ENCODE peak calls at places on chromosomes 11 and 22, in seven cellular contexts. One of them, this sample, is unnamed.

GRCh38 chr11:129117595-129118350 is 74.4 kb downstream of the ARHGAP32 start:
- DNase-seq in HEK293T: peak; percentile 59
- DNase-seq in HS-5: peak; percentile 32
- DNase-seq in activated CD8-positive, alpha-beta memory T cell treated with anti-CD3 and anti-CD28 coated beads, Interleukin-2, amount 50 U/mL, for 4 hours: peak; percentile 35
- DNase-seq in Right ventricle myocardium superior: no peak
- DNase-seq in non-pigmented ciliary epithelial cell: peak; percentile 42
- DNase-seq in mesothelial cell of epicardium: no peak
- DNase-seq in this sample: peak; percentile 64

GRCh38 chr11:110711776-110712642 is at the start of gene ARHGAP20:
- DNase-seq in HEK293T: peak; percentile 85
- DNase-seq in HS-5: no peak
- DNase-seq in activated CD8-positive, alpha-beta memory T cell treated with anti-CD3 and anti-CD28 coated beads, Interleukin-2, amount 50 U/mL, for 4 hours: peak; percentile 42
- DNase-seq in Right ventricle myocardium superior: peak; percentile 77
- DNase-seq in non-pigmented ciliary epithelial cell: no peak
- DNase-seq in mesothelial cell of epicardium: peak; percentile 56
- DNase-seq in this sample: no peak

GRCh38 chr22:39593061-39593930 is 22.7 kb downstream of the CACNA1I start:
- DNase-seq in HEK293T: no peak
- DNase-seq in HS-5: no peak
- DNase-seq in activated CD8-positive, alpha-beta memory T cell treated with anti-CD3 and anti-CD28 coated beads, Interleukin-2, amount 50 U/mL, for 4 hours: no peak
- DNase-seq in Right ventricle myocardium superior: no peak
- DNase-seq in non-pigmented ciliary epithelial cell: no peak
- DNase-seq in mesothelial cell of epicardium: no peak
- DNase-seq in this sample: no peak

GRCh38 chr11:82994615-82995014 is 77.1 kb downstream of the RAB30 start:
- DNase-seq in HEK293T: no peak
- DNase-seq in HS-5: no peak
- DNase-seq in activated CD8-positive, alpha-beta memory T cell treated with anti-CD3 and anti-CD28 coated beads, Interleukin-2, amount 50 U/mL, for 4 hours: no peak
- DNase-seq in Right ventricle myocardium superior: no peak
- DNase-seq in non-pigmented ciliary epithelial cell: no peak
- DNase-seq in mesothelial cell of epicardium: no peak
- DNase-seq in this sample: no peak

GRCh38 chr11:40130427-40130826 is 1329.0 kb downstream of the LRRC4C start:
- DNase-seq in HEK293T: no peak
- DNase-seq in HS-5: no peak
- DNase-seq in activated CD8-positive, alpha-beta memory T cell treated with anti-CD3 and anti-CD28 coated beads, Interleukin-2, amount 50 U/mL, for 4 hours: no peak
- DNase-seq in Right ventricle myocardium superior: no peak
- DNase-seq in non-pigmented ciliary epithelial cell: no peak
- DNase-seq in mesothelial cell of epicardium: no peak
- DNase-seq in this sample: no peak

GRCh38 chr11:106495046-106495445 is 417.6 kb downstream of the AASDHPPT start:
- DNase-seq in HEK293T: no peak
- DNase-seq in HS-5: peak; percentile 18
- DNase-seq in activated CD8-positive, alpha-beta memory T cell treated with anti-CD3 and anti-CD28 coated beads, Interleukin-2, amount 50 U/mL, for 4 hours: no peak
- DNase-seq in Right ventricle myocardium superior: no peak
- DNase-seq in non-pigmented ciliary epithelial cell: no peak
- DNase-seq in mesothelial cell of epicardium: no peak
- DNase-seq in this sample: no peak

GRCh38 chr11:61045271-61045670 is 57.0 kb upstream of the CD5 start:
- DNase-seq in HEK293T: no peak
- DNase-seq in HS-5: no peak
- DNase-seq in activated CD8-positive, alpha-beta memory T cell treated with anti-CD3 and anti-CD28 coated beads, Interleukin-2, amount 50 U/mL, for 4 hours: no peak
- DNase-seq in Right ventricle myocardium superior: no peak
- DNase-seq in non-pigmented ciliary epithelial cell: no peak
- DNase-seq in mesothelial cell of epicardium: no peak
- DNase-seq in this sample: no peak

GRCh38 chr11:18878211-18878610 is 61.0 kb downstream of the MRGPRX1 start:
- DNase-seq in HEK293T: no peak
- DNase-seq in HS-5: no peak
- DNase-seq in activated CD8-positive, alpha-beta memory T cell treated with anti-CD3 and anti-CD28 coated beads, Interleukin-2, amount 50 U/mL, for 4 hours: no peak
- DNase-seq in Right ventricle myocardium superior: no peak
- DNase-seq in non-pigmented ciliary epithelial cell: no peak
- DNase-seq in mesothelial cell of epicardium: no peak
- DNase-seq in this sample: no peak

GRCh38 chr11:36034572-36035331 is 90.9 kb downstream of the LDLRAD3 start:
- DNase-seq in HEK293T: no peak
- DNase-seq in HS-5: peak; percentile 71
- DNase-seq in activated CD8-positive, alpha-beta memory T cell treated with anti-CD3 and anti-CD28 coated beads, Interleukin-2, amount 50 U/mL, for 4 hours: no peak
- DNase-seq in Right ventricle myocardium superior: no peak
- DNase-seq in non-pigmented ciliary epithelial cell: peak; percentile 74
- DNase-seq in mesothelial cell of epicardium: no peak
- DNase-seq in this sample: peak; percentile 70

GRCh38 chr11:113806403-113806802 is 26.8 kb downstream of the CLDN25 start:
- DNase-seq in HEK293T: peak; percentile 57
- DNase-seq in HS-5: no peak
- DNase-seq in activated CD8-positive, alpha-beta memory T cell treated with anti-CD3 and anti-CD28 coated beads, Interleukin-2, amount 50 U/mL, for 4 hours: no peak
- DNase-seq in Right ventricle myocardium superior: no peak
- DNase-seq in non-pigmented ciliary epithelial cell: peak; percentile 2
- DNase-seq in mesothelial cell of epicardium: no peak
- DNase-seq in this sample: no peak

GRCh38 chr11:128624269-128625170 is 37.2 kb upstream of the ETS1 start:
- DNase-seq in HEK293T: no peak
- DNase-seq in HS-5: no peak
- DNase-seq in activated CD8-positive, alpha-beta memory T cell treated with anti-CD3 and anti-CD28 coated beads, Interleukin-2, amount 50 U/mL, for 4 hours: peak; percentile 52
- DNase-seq in Right ventricle myocardium superior: no peak
- DNase-seq in non-pigmented ciliary epithelial cell: no peak
- DNase-seq in mesothelial cell of epicardium: no peak
- DNase-seq in this sample: no peak

GRCh38 chr11:35791088-35791958 is 128.7 kb downstream of the TRIM44 start:
- DNase-seq in HEK293T: no peak
- DNase-seq in HS-5: no peak
- DNase-seq in activated CD8-positive, alpha-beta memory T cell treated with anti-CD3 and anti-CD28 coated beads, Interleukin-2, amount 50 U/mL, for 4 hours: no peak
- DNase-seq in Right ventricle myocardium superior: no peak
- DNase-seq in non-pigmented ciliary epithelial cell: no peak
- DNase-seq in mesothelial cell of epicardium: no peak
- DNase-seq in this sample: peak; percentile 16

GRCh38 chr22:36610056-36610455 is 81.1 kb upstream of the EIF3D start:
- DNase-seq in HEK293T: no peak
- DNase-seq in HS-5: no peak
- DNase-seq in activated CD8-positive, alpha-beta memory T cell treated with anti-CD3 and anti-CD28 coated beads, Interleukin-2, amount 50 U/mL, for 4 hours: no peak
- DNase-seq in Right ventricle myocardium superior: no peak
- DNase-seq in non-pigmented ciliary epithelial cell: no peak
- DNase-seq in mesothelial cell of epicardium: no peak
- DNase-seq in this sample: no peak

GRCh38 chr22:31533391-31533790 is 37.1 kb downstream of the SFI1 start:
- DNase-seq in HEK293T: no peak
- DNase-seq in HS-5: no peak
- DNase-seq in activated CD8-positive, alpha-beta memory T cell treated with anti-CD3 and anti-CD28 coated beads, Interleukin-2, amount 50 U/mL, for 4 hours: no peak
- DNase-seq in Right ventricle myocardium superior: no peak
- DNase-seq in non-pigmented ciliary epithelial cell: no peak
- DNase-seq in mesothelial cell of epicardium: no peak
- DNase-seq in this sample: no peak

GRCh38 chr11:69383372-69383771 is 89.4 kb downstream of the MYEOV start:
- DNase-seq in HEK293T: no peak
- DNase-seq in HS-5: no peak
- DNase-seq in activated CD8-positive, alpha-beta memory T cell treated with anti-CD3 and anti-CD28 coated beads, Interleukin-2, amount 50 U/mL, for 4 hours: no peak
- DNase-seq in Right ventricle myocardium superior: no peak
- DNase-seq in non-pigmented ciliary epithelial cell: no peak
- DNase-seq in mesothelial cell of epicardium: no peak
- DNase-seq in this sample: no peak

This sample was measured in AG04450.